ENCODE peak calls at places on chromosomes 1 and 21, in four cellular contexts. F is activated naive CD4-positive, alpha-beta T cell treated with Interleukin-2 at 50 U/mL for 16 hours; O is ELR; A is NCI-H524. U is an unnamed sample.

GRCh38 chr1:149881876-149882275 is 17.5 kb upstream of the BOLA1 start:
- DNase-seq in F (no peak), O (no peak), A (no peak), U (no peak)

GRCh38 chr1:203325004-203325417 is 19.7 kb downstream of the BTG2 start:
- DNase-seq in F (peak; percentile 63), O (no peak), A (peak; percentile 48), U (no peak)

GRCh38 chr1:116286541-116286971 is 86.5 kb upstream of the ATP1A1 start:
- DNase-seq in F (no peak), O (peak; percentile 66), A (no peak), U (peak; percentile 55)

GRCh38 chr1:205441716-205442050 is 14.2 kb downstream of the BLACAT1 start:
- DNase-seq in F (no peak), O (no peak), A (no peak), U (no peak)

GRCh38 chr21:32612075-32612998 is at the start of gene CFAP298:
- DNase-seq in F (peak; percentile 89), O (peak; percentile 94), A (peak; percentile 93), U (peak; percentile 85)

GRCh38 chr1:23567996-23568607 is 8.8 kb upstream of the ID3 start:
- DNase-seq in F (no peak), O (no peak), A (no peak), U (no peak)

GRCh38 chr1:147168626-147169058 is 3.6 kb downstream of the PRKAB2 start:
- DNase-seq in F (no peak), O (peak; percentile 47), A (no peak), U (no peak)

GRCh38 chr1:175099916-175100315 is 32.3 kb downstream of the TNN start:
- DNase-seq in F (no peak), O (no peak), A (no peak), U (no peak)

GRCh38 chr1:36366091-36366661 is 19.5 kb downstream of the STK40 start:
- DNase-seq in F (peak; percentile 40), O (peak; percentile 57), A (peak; percentile 93), U (peak; percentile 76)

GRCh38 chr1:39142394-39143060 is 62.0 kb upstream of the MACF1 start:
- DNase-seq in F (no peak), O (no peak), A (no peak), U (no peak)

GRCh38 chr1:60562715-60563114 is 489.1 kb upstream of the C1orf87 start:
- DNase-seq in F (no peak), O (no peak), A (no peak), U (no peak)

GRCh38 chr21:44760376-44760775 is 41.2 kb downstream of the UBE2G2 start:
- DNase-seq in F (no peak), O (no peak), A (no peak), U (no peak)

GRCh38 chr1:244822878-244823277 is 12.6 kb upstream of the COX20 start:
- DNase-seq in F (no peak), O (no peak), A (no peak), U (no peak)

GRCh38 chr1:231395051-231395995 is 26.8 kb downstream of the EGLN1 start:
- DNase-seq in F (no peak), O (peak; percentile 96), A (no peak), U (peak; percentile 92)

GRCh38 chr1:205693421-205693991 is 13.2 kb upstream of the SLC45A3 start:
- DNase-seq in F (no peak), O (no peak), A (no peak), U (no peak)

GRCh38 chr1:106380772-106381171 is 675.7 kb upstream of the PRMT6 start:
- DNase-seq in F (no peak), O (no peak), A (no peak), U (no peak)

GRCh38 chr1:193187114-193187513 is 701 bp upstream of the B3GALT2 start:
- DNase-seq in F (no peak), O (no peak), A (no peak), U (no peak)

GRCh38 chr1:23736437-23737134 is 6.7 kb upstream of the ELOA start:
- DNase-seq in F (no peak), O (no peak), A (no peak), U (no peak)

GRCh38 chr1:231362325-231362724 is 24.2 kb downstream of the SPRTN start:
- DNase-seq in F (no peak), O (no peak), A (no peak), U (no peak)

GRCh38 chr1:68049941-68050878 is at the start of gene DIRAS3:
- DNase-seq in F (no peak), O (peak; percentile 39), A (no peak), U (peak; percentile 30)

GRCh38 chr1:20426923-20427322 is 59.1 kb downstream of the CAMK2N1 start:
- DNase-seq in F (no peak), O (peak; percentile 94), A (no peak), U (peak; percentile 67)

GRCh38 chr1:157325220-157325619 is 187.0 kb upstream of the ETV3 start:
- DNase-seq in F (no peak), O (no peak), A (no peak), U (no peak)

GRCh38 chr1:91122106-91122717 is 100.4 kb upstream of the ZNF644 start:
- DNase-seq in F (no peak), O (no peak), A (no peak), U (no peak)

GRCh38 chr1:118297521-118297920 is 112.5 kb upstream of the SPAG17 start:
- DNase-seq in F (no peak), O (no peak), A (no peak), U (no peak)

GRCh38 chr1:181057079-181057478 is 23.3 kb downstream of the MR1 start:
- DNase-seq in F (no peak), O (no peak), A (no peak), U (no peak)

GRCh38 chr1:15692121-15692682 is 8.1 kb downstream of the PLEKHM2 start:
- DNase-seq in F (no peak), O (no peak), A (no peak), U (no peak)

GRCh38 chr1:84077476-84078107 is 66.5 kb upstream of the PRKACB start:
- DNase-seq in F (peak; percentile 70), O (peak; percentile 81), A (peak; percentile 54), U (peak; percentile 37)

GRCh38 chr1:84701366-84701765 is 11.1 kb upstream of the SSX2IP start:
- DNase-seq in F (no peak), O (no peak), A (no peak), U (no peak)

GRCh38 chr1:89590341-89591080 is 42.4 kb upstream of the LRRC8C start:
- DNase-seq in F (no peak), O (no peak), A (no peak), U (no peak)

U was measured in skeletal muscle cell.